ENCODE peak calls at places on chromosomes 6 and 20, in ten cellular contexts. One of them, this sample, is unnamed. For H3K27me3, the result is how much of the 10 kb centered on the place peaks cover.

GRCh38 chr20:56440346-56441007 is 27.9 kb upstream of the RTF2 start:
- DNase-seq in transverse colon: peak
- DNase-seq in ovary: no peak
- DNase-seq in H1: no peak
- DNase-seq in suprapubic skin: no peak
- DNase-seq in tibial nerve: no peak
- DNase-seq in upper lobe of left lung: no peak
- DNase-seq in GM12878: peak
- DNase-seq in HepG2: no peak
- DNase-seq in sigmoid colon: peak
- DNase-seq in this sample: no peak

GRCh38 chr6:95574811-95575210 is 2.5 kb upstream of the MANEA start:
- DNase-seq in transverse colon: no peak
- DNase-seq in ovary: no peak
- DNase-seq in H1: no peak
- DNase-seq in suprapubic skin: no peak
- DNase-seq in tibial nerve: no peak
- DNase-seq in upper lobe of left lung: no peak
- DNase-seq in GM12878: no peak
- DNase-seq in HepG2: peak
- DNase-seq in sigmoid colon: no peak
- DNase-seq in this sample: no peak

GRCh38 chr6:2708456-2708855 is 42.3 kb downstream of the MYLK4 start:
- DNase-seq in transverse colon: no peak
- DNase-seq in ovary: no peak
- DNase-seq in H1: no peak
- DNase-seq in suprapubic skin: no peak
- DNase-seq in tibial nerve: no peak
- DNase-seq in upper lobe of left lung: no peak
- DNase-seq in GM12878: no peak
- DNase-seq in HepG2: no peak
- DNase-seq in sigmoid colon: no peak
- DNase-seq in this sample: no peak

GRCh38 chr6:7229376-7230326 is 83.3 kb downstream of the SSR1 start:
- DNase-seq in transverse colon: no peak
- DNase-seq in ovary: no peak
- DNase-seq in H1: no peak
- DNase-seq in suprapubic skin: peak
- DNase-seq in tibial nerve: no peak
- DNase-seq in upper lobe of left lung: peak
- DNase-seq in GM12878: no peak
- DNase-seq in HepG2: no peak
- DNase-seq in sigmoid colon: no peak
- DNase-seq in this sample: no peak

GRCh38 chr20:33257237-33257636 is 21.4 kb downstream of the BPIFA1 start:
- DNase-seq in transverse colon: no peak
- DNase-seq in ovary: no peak
- DNase-seq in H1: no peak
- DNase-seq in suprapubic skin: no peak
- DNase-seq in tibial nerve: no peak
- DNase-seq in upper lobe of left lung: no peak
- DNase-seq in GM12878: no peak
- DNase-seq in HepG2: no peak
- DNase-seq in sigmoid colon: no peak
- DNase-seq in this sample: no peak

GRCh38 chr6:167141667-167142432 is 15.9 kb downstream of the GPR31 start:
- DNase-seq in transverse colon: peak
- DNase-seq in ovary: peak
- DNase-seq in H1: peak
- DNase-seq in suprapubic skin: no peak
- DNase-seq in tibial nerve: peak
- DNase-seq in upper lobe of left lung: peak
- DNase-seq in GM12878: no peak
- DNase-seq in HepG2: peak
- DNase-seq in sigmoid colon: no peak
- DNase-seq in this sample: peak

GRCh38 chr20:61941721-61942405 is 123.8 kb downstream of the TAF4 start:
- DNase-seq in transverse colon: no peak
- DNase-seq in ovary: no peak
- DNase-seq in H1: no peak
- DNase-seq in suprapubic skin: no peak
- DNase-seq in tibial nerve: no peak
- DNase-seq in upper lobe of left lung: peak
- DNase-seq in GM12878: no peak
- DNase-seq in HepG2: no peak
- DNase-seq in sigmoid colon: peak
- DNase-seq in this sample: no peak

GRCh38 chr6:117075218-117075617 is 190.1 kb upstream of the VGLL2 start:
- DNase-seq in transverse colon: no peak
- DNase-seq in ovary: no peak
- DNase-seq in H1: no peak
- DNase-seq in suprapubic skin: no peak
- DNase-seq in tibial nerve: no peak
- DNase-seq in upper lobe of left lung: no peak
- DNase-seq in GM12878: no peak
- DNase-seq in HepG2: no peak
- DNase-seq in sigmoid colon: no peak
- DNase-seq in this sample: no peak

GRCh38 chr20:21719592-21720214 is 14.2 kb downstream of the PAX1 start:
- DNase-seq in transverse colon: peak
- DNase-seq in ovary: no peak
- DNase-seq in H1: peak
- DNase-seq in suprapubic skin: no peak
- DNase-seq in tibial nerve: peak
- DNase-seq in upper lobe of left lung: no peak
- DNase-seq in GM12878: peak
- DNase-seq in HepG2: peak
- DNase-seq in sigmoid colon: peak
- DNase-seq in this sample: peak

GRCh38 chr20:46674253-46675083 is 14.8 kb downstream of the TP53RK start:
- DNase-seq in transverse colon: no peak
- DNase-seq in ovary: no peak
- DNase-seq in H1: no peak
- DNase-seq in suprapubic skin: no peak
- DNase-seq in tibial nerve: no peak
- DNase-seq in upper lobe of left lung: peak
- DNase-seq in GM12878: no peak
- DNase-seq in HepG2: peak
- DNase-seq in sigmoid colon: no peak
- DNase-seq in this sample: no peak

GRCh38 chr20:52972190-52972937 is at the start of gene TSHZ2:
- DNase-seq in transverse colon: no peak
- DNase-seq in ovary: peak
- DNase-seq in H1: peak
- DNase-seq in suprapubic skin: peak
- DNase-seq in tibial nerve: peak
- DNase-seq in upper lobe of left lung: peak
- DNase-seq in GM12878: no peak
- DNase-seq in HepG2: peak
- DNase-seq in sigmoid colon: peak
- DNase-seq in this sample: peak

GRCh38 chr6:73516712-73517489 is 3.9 kb downstream of the EEF1A1 start:
- DNase-seq in transverse colon: no peak
- DNase-seq in ovary: no peak
- DNase-seq in H1: no peak
- DNase-seq in suprapubic skin: no peak
- DNase-seq in tibial nerve: no peak
- DNase-seq in upper lobe of left lung: no peak
- DNase-seq in GM12878: no peak
- DNase-seq in HepG2: no peak
- DNase-seq in sigmoid colon: no peak
- DNase-seq in this sample: no peak

GRCh38 chr6:53239526-53239925 is 90.9 kb upstream of the GCM1 start:
- DNase-seq in transverse colon: no peak
- DNase-seq in ovary: no peak
- DNase-seq in H1: no peak
- DNase-seq in suprapubic skin: no peak
- DNase-seq in tibial nerve: no peak
- DNase-seq in upper lobe of left lung: no peak
- DNase-seq in GM12878: no peak
- DNase-seq in HepG2: no peak
- DNase-seq in sigmoid colon: no peak
- DNase-seq in this sample: no peak

GRCh38 chr6:107154131-107154906 is 39.0 kb upstream of the BEND3 start:
- DNase-seq in transverse colon: peak
- DNase-seq in ovary: no peak
- DNase-seq in H1: no peak
- DNase-seq in suprapubic skin: no peak
- DNase-seq in tibial nerve: no peak
- DNase-seq in upper lobe of left lung: no peak
- DNase-seq in GM12878: no peak
- DNase-seq in HepG2: peak
- DNase-seq in sigmoid colon: no peak
- DNase-seq in this sample: no peak

GRCh38 chr6:164164921-164165320 is 750.4 kb downstream of the QKI start:
- DNase-seq in transverse colon: no peak
- DNase-seq in ovary: no peak
- DNase-seq in H1: no peak
- DNase-seq in suprapubic skin: no peak
- DNase-seq in tibial nerve: no peak
- DNase-seq in upper lobe of left lung: no peak
- DNase-seq in GM12878: no peak
- DNase-seq in HepG2: no peak
- DNase-seq in sigmoid colon: no peak
- DNase-seq in this sample: no peak
- TF ChIP-seq EP300 in transverse colon: no peak
- TF ChIP-seq EP300 in ovary: no peak
- TF ChIP-seq EP300 in H1: no peak
- TF ChIP-seq EP300 in suprapubic skin: no peak
- TF ChIP-seq EP300 in tibial nerve: no peak
- TF ChIP-seq EP300 in upper lobe of left lung: no peak
- TF ChIP-seq EP300 in GM12878: no peak
- TF ChIP-seq EP300 in HepG2: no peak
- TF ChIP-seq EP300 in sigmoid colon: no peak
- TF ChIP-seq EP300 in this sample: no peak

DNA sequence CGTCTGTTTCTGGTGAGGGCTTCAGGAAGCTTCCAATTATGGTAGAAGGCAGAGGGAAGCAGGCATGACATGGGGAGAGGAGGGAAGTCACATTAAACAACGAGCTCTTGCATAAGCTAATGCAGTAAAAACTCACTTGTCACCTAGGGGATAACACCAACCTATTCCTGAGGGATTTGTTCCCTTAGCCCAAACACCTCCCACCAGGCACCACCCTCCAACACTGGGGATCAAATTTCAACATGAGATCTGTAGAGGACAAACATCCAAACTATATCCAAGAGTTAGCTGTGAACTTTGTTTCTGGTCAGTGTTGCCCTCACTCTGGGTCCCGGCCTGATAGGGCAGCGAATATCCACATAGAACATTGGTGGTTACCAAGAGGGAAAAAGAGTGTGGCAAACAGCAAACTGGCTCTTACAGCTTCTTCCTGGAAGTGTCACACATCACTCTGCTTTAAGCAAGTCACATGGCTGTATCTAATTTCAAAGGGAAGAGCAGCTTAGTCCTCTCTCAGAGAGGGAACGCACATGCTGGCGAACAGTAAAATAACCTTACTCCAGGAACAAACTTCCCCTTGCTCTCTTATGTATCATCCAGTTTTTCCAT is 4.6 kb upstream of the MOCS1 start:
- DNase-seq in transverse colon: no peak
- DNase-seq in ovary: no peak
- DNase-seq in H1: no peak
- DNase-seq in suprapubic skin: no peak
- DNase-seq in tibial nerve: no peak
- DNase-seq in upper lobe of left lung: no peak
- DNase-seq in GM12878: no peak
- DNase-seq in HepG2: peak
- DNase-seq in sigmoid colon: no peak
- DNase-seq in this sample: no peak
- TF ChIP-seq POLR2A in transverse colon: no peak
- TF ChIP-seq POLR2A in ovary: no peak
- TF ChIP-seq POLR2A in H1: no peak
- TF ChIP-seq POLR2A in suprapubic skin: no peak
- TF ChIP-seq POLR2A in tibial nerve: no peak
- TF ChIP-seq POLR2A in upper lobe of left lung: no peak
- TF ChIP-seq POLR2A in GM12878: no peak
- TF ChIP-seq POLR2A in HepG2: no peak
- TF ChIP-seq POLR2A in sigmoid colon: no peak
- TF ChIP-seq POLR2A in this sample: no peak

GRCh38 chr6:144066745-144067484 is 28.5 kb downstream of the SF3B5 start:
- DNase-seq in transverse colon: no peak
- DNase-seq in ovary: no peak
- DNase-seq in H1: no peak
- DNase-seq in suprapubic skin: no peak
- DNase-seq in tibial nerve: no peak
- DNase-seq in upper lobe of left lung: no peak
- DNase-seq in GM12878: peak
- DNase-seq in HepG2: no peak
- DNase-seq in sigmoid colon: no peak
- DNase-seq in this sample: no peak
- H3K27me3 ChIP-seq in transverse colon: under half
- H3K27me3 ChIP-seq in ovary: under half
- H3K27me3 ChIP-seq in H1: under half
- H3K27me3 ChIP-seq in suprapubic skin: under half
- H3K27me3 ChIP-seq in tibial nerve: under half
- H3K27me3 ChIP-seq in upper lobe of left lung: under half
- H3K27me3 ChIP-seq in GM12878: under half
- H3K27me3 ChIP-seq in HepG2: half or more
- H3K27me3 ChIP-seq in sigmoid colon: under half
- H3K27me3 ChIP-seq in this sample: under half

GRCh38 chr6:168695701-168696100 is 254.7 kb downstream of the SMOC2 start:
- DNase-seq in transverse colon: no peak
- DNase-seq in ovary: no peak
- DNase-seq in H1: peak
- DNase-seq in suprapubic skin: no peak
- DNase-seq in tibial nerve: no peak
- DNase-seq in upper lobe of left lung: no peak
- DNase-seq in GM12878: no peak
- DNase-seq in HepG2: no peak
- DNase-seq in sigmoid colon: no peak
- DNase-seq in this sample: no peak

GRCh38 chr6:168700880-168701279 is 259.9 kb downstream of the SMOC2 start:
- DNase-seq in transverse colon: peak
- DNase-seq in ovary: no peak
- DNase-seq in H1: no peak
- DNase-seq in suprapubic skin: no peak
- DNase-seq in tibial nerve: no peak
- DNase-seq in upper lobe of left lung: no peak
- DNase-seq in GM12878: no peak
- DNase-seq in HepG2: no peak
- DNase-seq in sigmoid colon: no peak
- DNase-seq in this sample: no peak

GRCh38 chr6:168698923-168699322 is 257.9 kb downstream of the SMOC2 start:
- DNase-seq in transverse colon: no peak
- DNase-seq in ovary: no peak
- DNase-seq in H1: no peak
- DNase-seq in suprapubic skin: no peak
- DNase-seq in tibial nerve: no peak
- DNase-seq in upper lobe of left lung: no peak
- DNase-seq in GM12878: no peak
- DNase-seq in HepG2: no peak
- DNase-seq in sigmoid colon: no peak
- DNase-seq in this sample: no peak

GRCh38 chr6:168703970-168704369 is 263.0 kb downstream of the SMOC2 start:
- DNase-seq in transverse colon: no peak
- DNase-seq in ovary: peak
- DNase-seq in H1: no peak
- DNase-seq in suprapubic skin: no peak
- DNase-seq in tibial nerve: no peak
- DNase-seq in upper lobe of left lung: peak
- DNase-seq in GM12878: no peak
- DNase-seq in HepG2: no peak
- DNase-seq in sigmoid colon: peak
- DNase-seq in this sample: no peak

GRCh38 chr6:168699631-168700315 is 258.8 kb downstream of the SMOC2 start:
- DNase-seq in transverse colon: no peak
- DNase-seq in ovary: peak
- DNase-seq in H1: no peak
- DNase-seq in suprapubic skin: no peak
- DNase-seq in tibial nerve: peak
- DNase-seq in upper lobe of left lung: no peak
- DNase-seq in GM12878: no peak
- DNase-seq in HepG2: no peak
- DNase-seq in sigmoid colon: peak
- DNase-seq in this sample: no peak
- TF ChIP-seq EP300 in transverse colon: no peak
- TF ChIP-seq EP300 in ovary: no peak
- TF ChIP-seq EP300 in H1: no peak
- TF ChIP-seq EP300 in suprapubic skin: no peak
- TF ChIP-seq EP300 in tibial nerve: peak
- TF ChIP-seq EP300 in upper lobe of left lung: no peak
- TF ChIP-seq EP300 in GM12878: no peak
- TF ChIP-seq EP300 in HepG2: no peak
- TF ChIP-seq EP300 in sigmoid colon: no peak
- TF ChIP-seq EP300 in this sample: no peak